ENCODE peak calls at places on chromosomes 16 and 17, in four cellular contexts. One of them, this sample, is unnamed.

GRCh38 chr16:285146-286055 is 2.4 kb downstream of the PDIA2 start:
- DNase-seq in EL: no peak
- DNase-seq in ELR: no peak
- DNase-seq in GM04504: no peak
- DNase-seq in this sample: no peak

GRCh38 chr17:44776628-44777393 is 18.0 kb downstream of the ADAM11 start:
- DNase-seq in EL: no peak
- DNase-seq in ELR: no peak
- DNase-seq in GM04504: no peak
- DNase-seq in this sample: no peak

GRCh38 chr17:15377200-15377599 is 35.8 kb upstream of the TEKT3 start:
- DNase-seq in EL: peak; percentile 80
- DNase-seq in ELR: peak; percentile 83
- DNase-seq in GM04504: peak; percentile 69
- DNase-seq in this sample: peak; percentile 77

GRCh38 chr16:46607529-46607928 is 13.7 kb downstream of the SHCBP1 start:
- DNase-seq in EL: peak; percentile 54
- DNase-seq in ELR: peak; percentile 67
- DNase-seq in GM04504: peak; percentile 40
- DNase-seq in this sample: peak; percentile 45

GRCh38 chr17:57356722-57357391 is 100.5 kb downstream of the MSI2 start:
- DNase-seq in EL: no peak
- DNase-seq in ELR: no peak
- DNase-seq in GM04504: no peak
- DNase-seq in this sample: no peak

GRCh38 chr16:69270395-69270794 is 40.8 kb upstream of the VPS4A start:
- DNase-seq in EL: no peak
- DNase-seq in ELR: no peak
- DNase-seq in GM04504: no peak
- DNase-seq in this sample: no peak

GRCh38 chr17:39755550-39756375 is 18.0 kb downstream of the GRB7 start:
- DNase-seq in EL: no peak
- DNase-seq in ELR: no peak
- DNase-seq in GM04504: no peak
- DNase-seq in this sample: no peak

GRCh38 chr16:25135239-25135878 is 23.8 kb downstream of the LCMT1 start:
- DNase-seq in EL: peak; percentile 65
- DNase-seq in ELR: peak; percentile 75
- DNase-seq in GM04504: no peak
- DNase-seq in this sample: peak; percentile 29

GRCh38 chr16:50235581-50235980 is 30.8 kb upstream of the ADCY7 start:
- DNase-seq in EL: no peak
- DNase-seq in ELR: no peak
- DNase-seq in GM04504: no peak
- DNase-seq in this sample: no peak

GRCh38 chr17:36082062-36082461 is 7.9 kb downstream of the CCL3 start:
- DNase-seq in EL: no peak
- DNase-seq in ELR: no peak
- DNase-seq in GM04504: no peak
- DNase-seq in this sample: no peak

GRCh38 chr17:5631958-5632357 is 47.6 kb upstream of the NLRP1 start:
- DNase-seq in EL: no peak
- DNase-seq in ELR: no peak
- DNase-seq in GM04504: no peak
- DNase-seq in this sample: no peak

GRCh38 chr16:49057391-49057790 is 224.2 kb downstream of the CBLN1 start:
- DNase-seq in EL: no peak
- DNase-seq in ELR: no peak
- DNase-seq in GM04504: no peak
- DNase-seq in this sample: no peak

GRCh38 chr17:7582401-7583252 is 1.0 kb upstream of the MPDU1 start:
- DNase-seq in EL: no peak
- DNase-seq in ELR: no peak
- DNase-seq in GM04504: no peak
- DNase-seq in this sample: no peak

GRCh38 chr16:75621170-75621477 is 2.0 kb downstream of the ADAT1 start:
- DNase-seq in EL: peak; percentile 51
- DNase-seq in ELR: peak; percentile 69
- DNase-seq in GM04504: no peak
- DNase-seq in this sample: peak; percentile 46

GRCh38 chr16:26993511-26993910 is 73.2 kb upstream of the C16orf82 start:
- DNase-seq in EL: peak; percentile 31
- DNase-seq in ELR: peak; percentile 10
- DNase-seq in GM04504: no peak
- DNase-seq in this sample: peak; percentile 47

GRCh38 chr17:46869296-46869695 is 17.9 kb downstream of the WNT9B start:
- DNase-seq in EL: no peak
- DNase-seq in ELR: no peak
- DNase-seq in GM04504: no peak
- DNase-seq in this sample: no peak

GRCh38 chr16:58628845-58629680 is 563 bp downstream of the CNOT1 start:
- DNase-seq in EL: peak; percentile 27
- DNase-seq in ELR: peak; percentile 56
- DNase-seq in GM04504: no peak
- DNase-seq in this sample: peak; percentile 39

GRCh38 chr17:38608648-38609047 is 2.9 kb upstream of the SRCIN1 start:
- DNase-seq in EL: no peak
- DNase-seq in ELR: no peak
- DNase-seq in GM04504: no peak
- DNase-seq in this sample: no peak

GRCh38 chr17:78611636-78612035 is 34.4 kb upstream of the DNAH17 start:
- DNase-seq in EL: no peak
- DNase-seq in ELR: no peak
- DNase-seq in GM04504: no peak
- DNase-seq in this sample: peak; percentile 82

GRCh38 chr17:72118588-72119279 is 2.1 kb upstream of the SOX9 start:
- DNase-seq in EL: peak; percentile 88
- DNase-seq in ELR: peak; percentile 92
- DNase-seq in GM04504: peak; percentile 51
- DNase-seq in this sample: peak; percentile 65

GRCh38 chr17:41919165-41919817 is 540 bp upstream of the ACLY start:
- DNase-seq in EL: no peak
- DNase-seq in ELR: no peak
- DNase-seq in GM04504: no peak
- DNase-seq in this sample: no peak

GRCh38 chr16:75109732-75110243 is 6.8 kb downstream of the LDHD start:
- DNase-seq in EL: no peak
- DNase-seq in ELR: no peak
- DNase-seq in GM04504: no peak
- DNase-seq in this sample: peak; percentile 16

GRCh38 chr16:88713054-88713453 is 6.8 kb downstream of the CTU2 start:
- DNase-seq in EL: no peak
- DNase-seq in ELR: no peak
- DNase-seq in GM04504: no peak
- DNase-seq in this sample: no peak

GRCh38 chr16:3580271-3580670 is 3.1 kb upstream of the NLRC3 start:
- DNase-seq in EL: no peak
- DNase-seq in ELR: no peak
- DNase-seq in GM04504: no peak
- DNase-seq in this sample: no peak